ENCODE peak calls at places on chromosomes 5 and 9, in nine cellular contexts. One of them, this sample, is unnamed.
A peak's percentile ranks its signal among the peaks of the same experiment; 100 is the strongest.

GRCh38 chr5:172364773-172365172 is 81.2 kb upstream of the UBTD2 start:
- DNase-seq in H9: no peak
- DNase-seq in fibroblast of the conjunctiva: no peak
- DNase-seq in mesendoderm: no peak
- DNase-seq in activated CD4-positive, alpha-beta T cell treated with anti-CD3 and anti-CD28 coated beads, Interleukin-2, amount 50 U/mL, for 1 hour: no peak
- DNase-seq in GM03348: no peak
- DNase-seq in anterior cingulate cortex: peak; percentile 50
- DNase-seq in mesothelial cell of epicardium: no peak
- DNase-seq in RCC 7860: no peak
- DNase-seq in this sample: no peak

GRCh38 chr5:126920291-126920690 is 110.1 kb downstream of the MARCHF3 start:
- DNase-seq in anterior cingulate cortex: no peak
- DNase-seq in H9: no peak
- DNase-seq in mesendoderm: no peak
- DNase-seq in mesothelial cell of epicardium: no peak
- DNase-seq in fibroblast of the conjunctiva: peak; percentile 18
- DNase-seq in activated CD4-positive, alpha-beta T cell treated with anti-CD3 and anti-CD28 coated beads, Interleukin-2, amount 50 U/mL, for 1 hour: no peak
- DNase-seq in GM03348: peak; percentile 55
- DNase-seq in RCC 7860: no peak
- DNase-seq in this sample: no peak

GRCh38 chr5:378301-378891 is 56.9 kb downstream of the AHRR start:
- DNase-seq in activated CD4-positive, alpha-beta T cell treated with anti-CD3 and anti-CD28 coated beads, Interleukin-2, amount 50 U/mL, for 1 hour: no peak
- DNase-seq in anterior cingulate cortex: no peak
- DNase-seq in mesendoderm: no peak
- DNase-seq in H9: peak; percentile 18
- DNase-seq in GM03348: no peak
- DNase-seq in fibroblast of the conjunctiva: no peak
- DNase-seq in mesothelial cell of epicardium: peak; percentile 20
- DNase-seq in RCC 7860: no peak
- DNase-seq in this sample: no peak

GRCh38 chr9:36999728-37000333 is 34.2 kb downstream of the PAX5 start:
- DNase-seq in mesendoderm: peak; percentile 66
- DNase-seq in fibroblast of the conjunctiva: no peak
- DNase-seq in mesothelial cell of epicardium: no peak
- DNase-seq in GM03348: no peak
- DNase-seq in anterior cingulate cortex: no peak
- DNase-seq in H9: no peak
- DNase-seq in RCC 7860: no peak
- DNase-seq in activated CD4-positive, alpha-beta T cell treated with anti-CD3 and anti-CD28 coated beads, Interleukin-2, amount 50 U/mL, for 1 hour: no peak
- DNase-seq in this sample: no peak

GRCh38 chr5:13921573-13921972 is 22.9 kb downstream of the DNAH5 start:
- DNase-seq in H9: no peak
- DNase-seq in RCC 7860: no peak
- DNase-seq in activated CD4-positive, alpha-beta T cell treated with anti-CD3 and anti-CD28 coated beads, Interleukin-2, amount 50 U/mL, for 1 hour: no peak
- DNase-seq in GM03348: peak; percentile 55
- DNase-seq in anterior cingulate cortex: no peak
- DNase-seq in mesendoderm: no peak
- DNase-seq in fibroblast of the conjunctiva: no peak
- DNase-seq in mesothelial cell of epicardium: no peak
- DNase-seq in this sample: no peak

GRCh38 chr9:136984464-136985026 is 1.8 kb downstream of the LCNL1 start:
- DNase-seq in mesothelial cell of epicardium: no peak
- DNase-seq in activated CD4-positive, alpha-beta T cell treated with anti-CD3 and anti-CD28 coated beads, Interleukin-2, amount 50 U/mL, for 1 hour: no peak
- DNase-seq in GM03348: no peak
- DNase-seq in anterior cingulate cortex: no peak
- DNase-seq in H9: no peak
- DNase-seq in RCC 7860: no peak
- DNase-seq in fibroblast of the conjunctiva: no peak
- DNase-seq in mesendoderm: no peak
- DNase-seq in this sample: peak; percentile 74

GRCh38 chr9:72984150-72984947 is 31.5 kb upstream of the ALDH1A1 start:
- DNase-seq in fibroblast of the conjunctiva: no peak
- DNase-seq in activated CD4-positive, alpha-beta T cell treated with anti-CD3 and anti-CD28 coated beads, Interleukin-2, amount 50 U/mL, for 1 hour: no peak
- DNase-seq in RCC 7860: no peak
- DNase-seq in H9: no peak
- DNase-seq in mesendoderm: no peak
- DNase-seq in anterior cingulate cortex: no peak
- DNase-seq in GM03348: no peak
- DNase-seq in mesothelial cell of epicardium: no peak
- DNase-seq in this sample: no peak

GRCh38 chr5:41921874-41922273 is 3.2 kb upstream of the FBXO4 start:
- DNase-seq in H9: no peak
- DNase-seq in fibroblast of the conjunctiva: no peak
- DNase-seq in mesothelial cell of epicardium: no peak
- DNase-seq in GM03348: no peak
- DNase-seq in activated CD4-positive, alpha-beta T cell treated with anti-CD3 and anti-CD28 coated beads, Interleukin-2, amount 50 U/mL, for 1 hour: no peak
- DNase-seq in mesendoderm: peak; percentile 2
- DNase-seq in RCC 7860: peak; percentile 54
- DNase-seq in anterior cingulate cortex: no peak
- DNase-seq in this sample: no peak

GRCh38 chr5:23257656-23258055 is 249.8 kb upstream of the PRDM9 start:
- DNase-seq in mesothelial cell of epicardium: no peak
- DNase-seq in anterior cingulate cortex: no peak
- DNase-seq in mesendoderm: no peak
- DNase-seq in activated CD4-positive, alpha-beta T cell treated with anti-CD3 and anti-CD28 coated beads, Interleukin-2, amount 50 U/mL, for 1 hour: no peak
- DNase-seq in RCC 7860: peak; percentile 31
- DNase-seq in fibroblast of the conjunctiva: no peak
- DNase-seq in GM03348: no peak
- DNase-seq in H9: no peak
- DNase-seq in this sample: no peak

GRCh38 chr5:111806150-111806549 is 49.2 kb upstream of the NREP start:
- DNase-seq in mesendoderm: no peak
- DNase-seq in GM03348: no peak
- DNase-seq in mesothelial cell of epicardium: no peak
- DNase-seq in H9: no peak
- DNase-seq in fibroblast of the conjunctiva: no peak
- DNase-seq in RCC 7860: no peak
- DNase-seq in activated CD4-positive, alpha-beta T cell treated with anti-CD3 and anti-CD28 coated beads, Interleukin-2, amount 50 U/mL, for 1 hour: no peak
- DNase-seq in anterior cingulate cortex: no peak
- DNase-seq in this sample: no peak

GRCh38 chr5:178441486-178442270 is 148.5 kb downstream of the COL23A1 start:
- DNase-seq in GM03348: no peak
- DNase-seq in fibroblast of the conjunctiva: no peak
- DNase-seq in H9: no peak
- DNase-seq in mesendoderm: no peak
- DNase-seq in RCC 7860: no peak
- DNase-seq in mesothelial cell of epicardium: no peak
- DNase-seq in anterior cingulate cortex: no peak
- DNase-seq in activated CD4-positive, alpha-beta T cell treated with anti-CD3 and anti-CD28 coated beads, Interleukin-2, amount 50 U/mL, for 1 hour: no peak
- DNase-seq in this sample: no peak

GRCh38 chr5:130198927-130199326 is 294.7 kb downstream of the CHSY3 start:
- DNase-seq in activated CD4-positive, alpha-beta T cell treated with anti-CD3 and anti-CD28 coated beads, Interleukin-2, amount 50 U/mL, for 1 hour: no peak
- DNase-seq in RCC 7860: peak; percentile 43
- DNase-seq in mesendoderm: peak; percentile 79
- DNase-seq in GM03348: peak; percentile 16
- DNase-seq in mesothelial cell of epicardium: no peak
- DNase-seq in anterior cingulate cortex: no peak
- DNase-seq in H9: peak; percentile 57
- DNase-seq in fibroblast of the conjunctiva: peak; percentile 5
- DNase-seq in this sample: no peak

GRCh38 chr5:129459485-129460120 is 495 bp upstream of the ADAMTS19 start:
- DNase-seq in fibroblast of the conjunctiva: peak; percentile 16
- DNase-seq in mesothelial cell of epicardium: peak; percentile 53
- DNase-seq in anterior cingulate cortex: peak; percentile 11
- DNase-seq in GM03348: peak; percentile 50
- DNase-seq in activated CD4-positive, alpha-beta T cell treated with anti-CD3 and anti-CD28 coated beads, Interleukin-2, amount 50 U/mL, for 1 hour: no peak
- DNase-seq in mesendoderm: peak; percentile 84
- DNase-seq in H9: peak; percentile 87
- DNase-seq in RCC 7860: no peak
- DNase-seq in this sample: peak; percentile 81

GRCh38 chr9:105064248-105065118 is 136.5 kb upstream of the ABCA1 start:
- DNase-seq in anterior cingulate cortex: peak; percentile 90
- DNase-seq in H9: peak; percentile 37
- DNase-seq in RCC 7860: peak; percentile 99
- DNase-seq in GM03348: peak; percentile 94
- DNase-seq in mesothelial cell of epicardium: peak; percentile 68
- DNase-seq in activated CD4-positive, alpha-beta T cell treated with anti-CD3 and anti-CD28 coated beads, Interleukin-2, amount 50 U/mL, for 1 hour: no peak
- DNase-seq in mesendoderm: peak; percentile 55
- DNase-seq in fibroblast of the conjunctiva: peak; percentile 97
- DNase-seq in this sample: peak; percentile 85

GRCh38 chr5:169668732-169669131 is 31.7 kb downstream of the DOCK2 start:
- DNase-seq in activated CD4-positive, alpha-beta T cell treated with anti-CD3 and anti-CD28 coated beads, Interleukin-2, amount 50 U/mL, for 1 hour: no peak
- DNase-seq in fibroblast of the conjunctiva: no peak
- DNase-seq in anterior cingulate cortex: no peak
- DNase-seq in GM03348: no peak
- DNase-seq in RCC 7860: no peak
- DNase-seq in mesendoderm: no peak
- DNase-seq in mesothelial cell of epicardium: no peak
- DNase-seq in H9: no peak
- DNase-seq in this sample: no peak

GRCh38 chr5:72441861-72442540 is 65.2 kb downstream of the ZNF366 start:
- DNase-seq in activated CD4-positive, alpha-beta T cell treated with anti-CD3 and anti-CD28 coated beads, Interleukin-2, amount 50 U/mL, for 1 hour: no peak
- DNase-seq in mesothelial cell of epicardium: no peak
- DNase-seq in fibroblast of the conjunctiva: peak; percentile 78
- DNase-seq in GM03348: peak; percentile 85
- DNase-seq in mesendoderm: no peak
- DNase-seq in H9: no peak
- DNase-seq in anterior cingulate cortex: no peak
- DNase-seq in RCC 7860: peak; percentile 75
- DNase-seq in this sample: no peak

GRCh38 chr9:24738421-24738961 is 192.8 kb upstream of the IZUMO3 start:
- DNase-seq in RCC 7860: no peak
- DNase-seq in fibroblast of the conjunctiva: no peak
- DNase-seq in H9: no peak
- DNase-seq in GM03348: no peak
- DNase-seq in activated CD4-positive, alpha-beta T cell treated with anti-CD3 and anti-CD28 coated beads, Interleukin-2, amount 50 U/mL, for 1 hour: no peak
- DNase-seq in anterior cingulate cortex: no peak
- DNase-seq in mesendoderm: no peak
- DNase-seq in mesothelial cell of epicardium: no peak
- DNase-seq in this sample: no peak